ENCODE peak calls at places on chromosome 12, in five cellular contexts. H is tibial artery, C is heart right ventricle, F is H1, E is lower lobe of right lung. R is an unnamed sample.

GRCh38 chr12:80269953-80270552 is 170.7 kb downstream of the OTOGL start:
- DNase-seq in H (no peak), C (no peak), F (no peak), E (no peak), R (no peak)

GRCh38 chr12:82019533-82019932 is 260.4 kb upstream of the PPFIA2 start:
- DNase-seq in H (no peak), C (no peak), F (no peak), E (no peak), R (no peak)

GRCh38 chr12:29572938-29573337 is 75.5 kb upstream of the OVCH1 start:
- DNase-seq in H (no peak), C (no peak), F (no peak), E (no peak), R (no peak)

GRCh38 chr12:55631743-55632142 is 4.9 kb upstream of the OR10P1 start:
- DNase-seq in H (no peak), C (no peak), F (no peak), E (no peak), R (no peak)

GRCh38 chr12:60182354-60182753 is 586.5 kb downstream of the SLC16A7 start:
- DNase-seq in H (no peak), C (no peak), F (no peak), E (no peak), R (no peak)

GRCh38 chr12:65229441-65229840 is 49.0 kb upstream of the MSRB3 start:
- DNase-seq in H (no peak), C (no peak), F (no peak), E (no peak), R (no peak)

GRCh38 chr12:45379261-45379660 is 163.4 kb downstream of the ANO6 start:
- DNase-seq in H (no peak), C (no peak), F (no peak), E (no peak), R (no peak)

GRCh38 chr12:94239332-94239731 is 91.0 kb downstream of the PLXNC1 start:
- DNase-seq in H (no peak), C (no peak), F (no peak), E (no peak), R (no peak)

GRCh38 chr12:105574056-105574715 is 243.7 kb downstream of the C12orf75 start:
- DNase-seq in H (no peak), C (no peak), F (no peak), E (no peak), R (no peak)

GRCh38 chr12:6056406-6057211 is 67.9 kb downstream of the VWF start:
- DNase-seq in H (no peak), C (no peak), F (peak; percentile 63), E (no peak), R (no peak)

GRCh38 chr12:110279561-110279960 is 1.5 kb upstream of the ATP2A2 start:
- DNase-seq in H (no peak), C (no peak), F (no peak), E (no peak), R (no peak)

DNA sequence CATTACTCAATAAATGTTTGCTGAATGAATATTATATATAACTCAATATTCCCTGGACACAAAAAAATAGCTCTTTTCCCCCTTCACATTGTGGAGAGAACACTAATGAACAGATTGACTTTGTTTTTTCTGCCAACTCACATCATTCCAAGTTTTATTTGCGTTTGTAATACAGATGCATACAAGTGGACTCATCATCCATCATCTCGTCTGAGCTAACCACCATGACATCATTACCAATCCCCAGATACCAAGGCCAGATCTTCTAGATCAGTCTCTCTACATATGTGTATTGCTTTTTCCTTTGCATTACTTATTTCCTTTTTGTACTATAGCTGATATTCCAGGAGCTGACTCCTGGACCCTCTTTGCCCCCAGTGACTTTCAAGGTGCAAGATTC is 193.0 kb upstream of the EEA1 start:
- DNase-seq in H (no peak), C (no peak), F (no peak), E (no peak), R (no peak)
- H3K27ac ChIP-seq in H (no peak overlapping the region), C (no peak overlapping the region), F (no peak overlapping the region), E (no peak overlapping the region), R (no peak overlapping the region)

GRCh38 chr12:74610711-74611110 is 73.1 kb downstream of the ATXN7L3B start:
- DNase-seq in H (no peak), C (no peak), F (no peak), E (no peak), R (no peak)
- H3K27me3 ChIP-seq in H (no peaks in the 10 kb centered on the region), C (no peaks in the 10 kb centered on the region), F (no peaks in the 10 kb centered on the region), E (no peaks in the 10 kb centered on the region), R (no peaks in the 10 kb centered on the region)

GRCh38 chr12:50111417-50111692 is 681 bp upstream of the COX14 start:
- DNase-seq in H (no peak), C (no peak), F (no peak), E (no peak), R (no peak)

GRCh38 chr12:50110127-50110761 is 1.8 kb upstream of the COX14 start:
- DNase-seq in H (peak; percentile 94), C (peak; percentile 61), F (peak; percentile 48), E (peak; percentile 78), R (no peak)

GRCh38 chr12:50112456-50113218 is 601 bp downstream of the COX14 start:
- DNase-seq in H (no peak), C (no peak), F (no peak), E (no peak), R (no peak)

GRCh38 chr12:50110762-50111416 is 1.1 kb upstream of the COX14 start:
- DNase-seq in H (peak; percentile 93), C (peak; percentile 76), F (peak; percentile 65), E (peak; percentile 83), R (peak; percentile 38)

GRCh38 chr12:50111693-50112455 is at the start of gene COX14:
- DNase-seq in H (peak; percentile 100), C (peak; percentile 98), F (peak; percentile 100), E (peak; percentile 99), R (peak; percentile 95)
- H3K27ac ChIP-seq in H (peak within 1 kb of the TSS; percentile 97), C (peak within 1 kb of the TSS; percentile 98), F (peak within 1 kb of the TSS; percentile 74), E (peak within 1 kb of the TSS; percentile 97), R (peak within 1 kb of the TSS; percentile 99)

DNA sequence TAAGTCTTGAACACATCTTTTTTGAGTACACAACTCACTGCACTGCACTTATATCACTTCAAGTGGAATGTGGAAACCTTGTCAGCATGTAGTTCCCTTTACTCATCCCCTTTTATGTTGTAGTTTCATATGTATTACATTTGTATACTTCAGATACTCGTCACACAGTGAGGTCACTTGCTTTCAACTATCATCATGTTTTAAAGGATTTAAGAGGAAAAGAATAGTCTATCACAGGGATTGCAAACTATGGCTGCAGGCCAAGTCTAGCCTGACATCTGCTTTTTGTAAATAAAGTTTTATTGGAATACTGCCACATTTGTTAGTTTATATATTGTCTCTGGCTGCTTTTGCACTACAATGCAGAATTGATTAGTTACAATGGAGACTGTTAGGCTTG is 24.3 kb downstream of the CNOT2 start:
- DNase-seq in H (no peak), C (no peak), F (no peak), E (no peak), R (no peak)
- H3K27me3 ChIP-seq in H (no peaks in the 10 kb centered on the region), C (no peaks in the 10 kb centered on the region), F (no peaks in the 10 kb centered on the region), E (no peaks in the 10 kb centered on the region), R (no peaks in the 10 kb centered on the region)

GRCh38 chr12:52903855-52904508 is 894 bp downstream of the KRT8 start:
- DNase-seq in H (no peak), C (peak; percentile 56), F (peak; percentile 74), E (peak; percentile 71), R (no peak)
- H3K27ac ChIP-seq in H (peak overlapping the region; percentile 63), C (peak overlapping the region; percentile 72), F (peak overlapping the region; percentile 0), E (peak overlapping the region; percentile 85), R (peak overlapping the region; percentile 82)

DNA sequence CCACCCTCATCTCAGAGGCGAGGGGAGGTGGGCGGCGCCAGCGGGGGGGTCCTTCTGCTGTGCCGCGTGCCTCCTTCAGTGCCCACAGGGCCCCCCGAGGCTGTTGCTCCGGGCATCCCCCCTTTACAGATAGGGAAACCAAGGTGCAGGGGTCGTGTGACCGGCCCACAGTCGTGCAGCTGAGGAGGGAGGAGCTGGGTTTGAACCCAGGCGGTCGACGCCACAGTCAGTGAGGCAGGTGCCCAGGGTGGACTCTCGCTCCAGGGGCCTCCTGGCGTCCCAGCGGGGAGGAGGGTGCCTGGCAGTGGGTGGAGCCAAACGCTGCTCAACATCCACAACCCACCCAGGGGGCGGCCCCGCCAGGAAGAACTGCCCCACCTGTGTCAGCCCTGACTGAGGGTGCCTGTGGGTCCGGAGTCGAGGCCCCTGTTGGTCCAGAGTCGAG is 8.6 kb downstream of the GALNT9 start:
- DNase-seq in H (no peak), C (no peak), F (no peak), E (peak; percentile 38), R (no peak)
- H3K27me3 ChIP-seq in H (no peaks in the 10 kb centered on the region), C (peaks cover 63% of the 10 kb centered on the region), F (peaks cover 9% of the 10 kb centered on the region), E (peaks cover 59% of the 10 kb centered on the region), R (no peaks in the 10 kb centered on the region)

GRCh38 chr12:67980391-67980790 is 8.9 kb upstream of the IFNG-AS1 start:
- DNase-seq in H (no peak), C (no peak), F (no peak), E (no peak), R (no peak)

GRCh38 chr12:67986632-67987031 is 2.6 kb upstream of the IFNG-AS1 start:
- DNase-seq in H (no peak), C (no peak), F (no peak), E (no peak), R (no peak)

GRCh38 chr12:67977668-67978067 is 11.6 kb upstream of the IFNG-AS1 start:
- DNase-seq in H (no peak), C (no peak), F (no peak), E (no peak), R (no peak)

GRCh38 chr12:67981236-67982164 is 7.7 kb upstream of the IFNG-AS1 start:
- DNase-seq in H (no peak), C (no peak), F (no peak), E (no peak), R (no peak)

DNA sequence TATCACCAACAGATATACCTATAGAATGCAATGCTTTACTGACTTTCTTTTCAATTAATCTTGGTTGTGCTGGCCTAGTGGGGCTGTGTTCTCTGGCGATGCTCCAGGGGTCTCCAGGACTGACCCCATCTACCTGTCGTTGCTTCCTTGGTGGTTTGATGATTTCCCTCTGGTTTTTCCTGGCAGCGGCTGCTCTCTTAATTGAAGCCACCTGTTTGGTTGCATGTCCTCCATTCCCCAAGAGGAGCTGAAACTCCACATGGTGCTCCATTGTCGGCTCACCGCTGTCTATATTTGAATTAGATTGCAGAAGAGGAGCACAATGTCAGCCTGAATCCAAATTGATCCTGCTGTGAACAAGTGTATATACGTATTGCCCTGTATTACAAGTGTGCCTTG is 7.1 kb upstream of the IFNG-AS1 start:
- DNase-seq in H (no peak), C (no peak), F (no peak), E (no peak), R (no peak)
- H3K27ac ChIP-seq in H (no peak overlapping the region), C (no peak overlapping the region), F (no peak overlapping the region), E (no peak overlapping the region), R (no peak overlapping the region)

DNA sequence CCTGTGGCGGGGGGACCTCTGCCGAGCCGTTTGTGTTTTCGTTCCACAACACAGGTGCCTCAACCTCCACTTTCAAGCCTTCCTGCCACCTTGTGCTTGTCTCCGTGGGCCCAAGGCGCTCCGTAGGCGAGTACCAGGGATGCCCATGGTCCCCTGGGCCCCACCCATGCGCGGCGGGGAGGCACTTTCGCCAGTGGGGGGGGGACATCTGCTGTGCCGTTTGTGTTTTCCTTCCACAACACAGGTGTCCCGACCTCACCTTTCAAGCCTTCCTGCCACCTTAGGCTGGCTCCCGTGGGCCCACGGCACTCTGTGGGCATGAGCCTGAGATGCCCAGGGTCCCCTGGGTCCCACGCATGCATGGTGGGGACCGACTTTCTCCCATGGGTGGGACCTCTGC is 335.9 kb downstream of the ALG10 start:
- DNase-seq in H (no peak), C (no peak), F (no peak), E (no peak), R (no peak)
- H3K27me3 ChIP-seq in H (no peaks in the 10 kb centered on the region), C (peaks cover under 1% of the 10 kb centered on the region), F (no peaks in the 10 kb centered on the region), E (peaks cover 7% of the 10 kb centered on the region), R (no peaks in the 10 kb centered on the region)

GRCh38 chr12:104275689-104276088 is 27.9 kb upstream of the EID3 start:
- DNase-seq in H (no peak), C (no peak), F (no peak), E (no peak), R (no peak)
- H3K27ac ChIP-seq in H (no peak overlapping the region), C (no peak overlapping the region), F (no peak overlapping the region), E (peak overlapping the region; percentile 69), R (no peak overlapping the region)

GRCh38 chr12:133220521-133220920 is 15.2 kb downstream of the ANHX start:
- DNase-seq in H (peak; percentile 28), C (no peak), F (no peak), E (no peak), R (no peak)
- H3K27me3 ChIP-seq in H (no peaks in the 10 kb centered on the region), C (no peaks in the 10 kb centered on the region), F (no peaks in the 10 kb centered on the region), E (no peaks in the 10 kb centered on the region), R (no peaks in the 10 kb centered on the region)

R was measured in thoracic aorta.